ENCODE peak calls at places on chromosomes 7 and 10, in nine cellular contexts. H is MM.1S, W is GM23338, I is neural progenitor cell, Z is PC-3, K is hepatocyte, P is HCT116, Q is SK-N-SH, F is OCI-LY7. G is an unnamed sample.
A peak's percentile ranks its signal among the peaks of the same experiment; 100 is the strongest.

GRCh38 chr10:10865303-10865702 is 152.4 kb upstream of the CELF2 start:
- DNase-seq in Z (no peak), H (no peak), I (no peak), K (no peak), P (no peak), W (no peak), Q (no peak), F (no peak), G (peak; percentile 77)

GRCh38 chr7:134755422-134756022 is 23.9 kb upstream of the CALD1 start:
- DNase-seq in K (peak; percentile 42), P (no peak), F (peak; percentile 25), Q (peak; percentile 46), Z (peak; percentile 34), W (no peak), I (peak; percentile 47), H (no peak), G (peak; percentile 77)

GRCh38 chr7:151851782-151852181 is 25.1 kb downstream of the PRKAG2 start:
- DNase-seq in I (no peak), P (no peak), K (no peak), F (no peak), H (no peak), Z (no peak), W (no peak), Q (no peak), G (no peak)

GRCh38 chr10:84089162-84089561 is 50.1 kb upstream of the GHITM start:
- DNase-seq in K (no peak), W (no peak), I (no peak), H (no peak), P (no peak), F (no peak), Q (no peak), Z (no peak), G (no peak)

GRCh38 chr7:30838008-30838407 is 66.8 kb downstream of the MINDY4 start:
- DNase-seq in K (no peak), P (no peak), W (no peak), H (no peak), F (no peak), Q (no peak), Z (no peak), I (no peak), G (no peak)

GRCh38 chr10:100037758-100038315 is 28.1 kb upstream of the DNMBP start:
- DNase-seq in P (no peak), Q (no peak), W (no peak), K (no peak), I (no peak), H (no peak), Z (peak; percentile 61), F (no peak), G (no peak)

GRCh38 chr7:103989200-103989784 is at the start of gene RELN:
- DNase-seq in Z (no peak), W (peak; percentile 69), P (no peak), H (peak; percentile 22), Q (peak; percentile 85), K (peak; percentile 35), I (peak; percentile 74), F (no peak), G (peak; percentile 53)

GRCh38 chr7:149741629-149742028 is 31.8 kb downstream of the ZNF467 start:
- DNase-seq in Z (peak; percentile 24), P (no peak), K (no peak), F (peak; percentile 10), H (peak; percentile 58), W (no peak), Q (peak; percentile 67), I (no peak), G (peak; percentile 61)

GRCh38 chr7:1825877-1826741 is 156.0 kb downstream of the ELFN1 start:
- DNase-seq in Z (no peak), I (no peak), H (no peak), F (no peak), Q (no peak), W (no peak), K (no peak), P (no peak), G (no peak)

GRCh38 chr7:43735802-43736603 is 6.7 kb upstream of the COA1 start:
- DNase-seq in I (no peak), K (peak; percentile 39), P (no peak), Z (no peak), W (no peak), Q (no peak), H (no peak), F (no peak), G (no peak)

GRCh38 chr10:11672836-11673235 is 61.4 kb upstream of the USP6NL start:
- DNase-seq in I (no peak), K (no peak), F (no peak), Q (no peak), H (no peak), Z (no peak), W (no peak), P (no peak), G (no peak)

GRCh38 chr7:115724400-115725056 is 306.0 kb downstream of the TFEC start:
- DNase-seq in F (no peak), Q (no peak), Z (peak; percentile 19), H (no peak), I (no peak), W (no peak), K (peak; percentile 6), P (no peak), G (no peak)

GRCh38 chr10:110610308-110610774 is 33.8 kb upstream of the RBM20 start:
- DNase-seq in Z (peak; percentile 60), W (peak; percentile 94), Q (peak; percentile 69), P (peak; percentile 49), K (peak; percentile 74), H (peak; percentile 70), F (peak; percentile 76), I (peak; percentile 70), G (peak; percentile 70)

GRCh38 chr7:23184709-23185354 is 3.0 kb downstream of the NUP42 start:
- DNase-seq in P (peak; percentile 34), I (peak; percentile 13), Q (peak; percentile 63), H (peak; percentile 9), K (peak; percentile 56), W (peak; percentile 29), Z (peak; percentile 65), F (peak; percentile 27), G (peak; percentile 77)

GRCh38 chr10:84452006-84452405 is 123.6 kb downstream of the CCSER2 start:
- DNase-seq in K (no peak), Z (no peak), I (no peak), H (no peak), P (no peak), W (peak; percentile 26), Q (no peak), F (no peak), G (peak; percentile 57)

GRCh38 chr7:43625453-43625852 is 42.5 kb downstream of the STK17A start:
- DNase-seq in Q (no peak), Z (no peak), I (no peak), H (peak; percentile 63), W (no peak), F (peak; percentile 71), P (no peak), K (no peak), G (no peak)

GRCh38 chr10:116460219-116460618 is 32.6 kb downstream of the PNLIPRP3 start:
- DNase-seq in Z (no peak), Q (no peak), H (no peak), F (no peak), K (no peak), P (no peak), I (no peak), W (no peak), G (no peak)

GRCh38 chr7:20310963-20311742 is 19.5 kb upstream of the ITGB8 start:
- DNase-seq in Q (no peak), Z (peak; percentile 81), H (peak; percentile 75), W (peak; percentile 42), P (peak; percentile 38), K (peak; percentile 60), I (peak; percentile 21), F (peak; percentile 46), G (peak; percentile 66)

GRCh38 chr10:105413997-105414396 is 772.9 kb downstream of the SORCS3 start:
- DNase-seq in K (no peak), I (no peak), H (no peak), F (no peak), W (no peak), P (no peak), Q (no peak), Z (no peak), G (no peak)

GRCh38 chr10:101817542-101818118 is 614 bp downstream of the OGA start:
- DNase-seq in K (peak; percentile 90), I (peak; percentile 74), Q (peak; percentile 37), W (peak; percentile 72), F (peak; percentile 61), H (peak; percentile 44), Z (peak; percentile 89), P (peak; percentile 83), G (peak; percentile 97)
- TF ChIP-seq EZH2phosphoT487 in K (no peak), I (no peak), Q (no peak), W (no peak), F (no peak), H (no peak), Z (no peak), P (no peak), G (no peak)

GRCh38 chr10:96610817-96611216 is 24.0 kb upstream of the TM9SF3 start:
- DNase-seq in I (no peak), Q (no peak), K (no peak), W (no peak), Z (no peak), F (no peak), H (no peak), P (no peak), G (no peak)

GRCh38 chr10:96608262-96608661 is 21.4 kb upstream of the TM9SF3 start:
- DNase-seq in P (no peak), W (no peak), F (no peak), Q (no peak), I (no peak), Z (no peak), K (no peak), H (no peak), G (no peak)

GRCh38 chr10:96608815-96609214 is 22.0 kb upstream of the TM9SF3 start:
- DNase-seq in Z (no peak), P (no peak), W (no peak), H (no peak), F (no peak), I (peak; percentile 56), Q (no peak), K (no peak), G (no peak)

GRCh38 chr10:96606946-96607345 is 20.1 kb upstream of the TM9SF3 start:
- DNase-seq in I (no peak), K (no peak), P (no peak), Z (no peak), F (no peak), H (no peak), Q (no peak), W (no peak), G (no peak)

GRCh38 chr10:96606216-96606615 is 19.4 kb upstream of the TM9SF3 start:
- DNase-seq in Z (peak; percentile 17), I (no peak), H (no peak), P (no peak), K (peak; percentile 43), F (no peak), W (no peak), Q (no peak), G (peak; percentile 26)
- H4K20me1 ChIP-seq in Z (no peaks in the 10 kb centered on the region), I (no peaks in the 10 kb centered on the region), H (no peaks in the 10 kb centered on the region), P (no peaks in the 10 kb centered on the region), K (no peaks in the 10 kb centered on the region), F (no peaks in the 10 kb centered on the region), W (no peaks in the 10 kb centered on the region), Q (no peaks in the 10 kb centered on the region), G (no peaks in the 10 kb centered on the region)

GRCh38 chr10:8323443-8324054 is 269.1 kb downstream of the GATA3 start:
- DNase-seq in W (no peak), I (no peak), Z (no peak), H (no peak), F (no peak), P (no peak), Q (no peak), K (no peak), G (no peak)
- H3K4me2 ChIP-seq in W (no peak overlapping the region), I (no peak overlapping the region), Z (no peak overlapping the region), H (no peak overlapping the region), F (no peak overlapping the region), P (no peak overlapping the region), Q (no peak overlapping the region), K (peak overlapping the region; percentile 17), G (no peak overlapping the region)

GRCh38 chr7:36440880-36441279 is 51.2 kb downstream of the ANLN start:
- DNase-seq in F (no peak), W (peak; percentile 59), Q (peak; percentile 53), P (peak; percentile 4), Z (peak; percentile 38), K (peak; percentile 54), I (peak; percentile 54), H (no peak), G (peak; percentile 68)
- TF ChIP-seq EZH2phosphoT487 in F (no peak), W (no peak), Q (no peak), P (no peak), Z (no peak), K (no peak), I (no peak), H (no peak), G (no peak)